ENCODE peak calls at places on chromosomes 11 and 22, in four cellular contexts. N is heart right ventricle, Q is H9, D is lung. B is an unnamed sample.

GRCh38 chr22:44891791-44892190 is 118.0 kb downstream of the PHF21B start:
- DNase-seq in N (no peak), Q (no peak), D (no peak), B (no peak)

GRCh38 chr11:130707217-130707616 is 209.1 kb downstream of the SNX19 start:
- DNase-seq in N (no peak), Q (no peak), D (no peak), B (no peak)

GRCh38 chr22:30575011-30575671 is 676 bp upstream of the GAL3ST1 start:
- DNase-seq in N (peak), Q (peak), D (peak), B (peak)

GRCh38 chr22:28873183-28873964 is 10.0 kb upstream of the ZNRF3 start:
- DNase-seq in N (no peak), Q (no peak), D (no peak), B (no peak)

GRCh38 chr11:86617502-86617901 is 54.9 kb downstream of the ME3 start:
- DNase-seq in N (no peak), Q (no peak), D (no peak), B (no peak)

GRCh38 chr11:95451682-95452081 is 220.7 kb upstream of the SESN3 start:
- DNase-seq in N (no peak), Q (no peak), D (no peak), B (no peak)

GRCh38 chr22:31488988-31489617 is 539 bp downstream of the EIF4ENIF1 start:
- DNase-seq in N (peak), Q (peak), D (peak), B (peak)

GRCh38 chr22:30598986-30599385 is 7.3 kb upstream of the PES1 start:
- DNase-seq in N (no peak), Q (no peak), D (no peak), B (no peak)

GRCh38 chr11:77762426-77762825 is 58.1 kb downstream of the RSF1 start:
- DNase-seq in N (no peak), Q (no peak), D (no peak), B (no peak)

GRCh38 chr11:92311616-92312449 is 87.2 kb downstream of the FAT3 start:
- DNase-seq in N (no peak), Q (peak), D (no peak), B (no peak)

GRCh38 chr22:50507421-50507990 is at the start of gene LMF2:
- DNase-seq in N (peak), Q (no peak), D (peak), B (peak)

GRCh38 chr22:41445171-41446056 is 1.2 kb downstream of the TOB2 start:
- DNase-seq in N (peak), Q (peak), D (peak), B (no peak)

GRCh38 chr22:17098379-17098819 is 13.6 kb downstream of the IL17RA start:
- DNase-seq in N (no peak), Q (no peak), D (no peak), B (no peak)

GRCh38 chr11:46246514-46246913 is 30.9 kb upstream of the CREB3L1 start:
- DNase-seq in N (no peak), Q (no peak), D (no peak), B (no peak)

GRCh38 chr11:128469220-128469619 is 118.1 kb downstream of the ETS1 start:
- DNase-seq in N (no peak), Q (no peak), D (no peak), B (no peak)

GRCh38 chr11:124899376-124900145 is 1.9 kb upstream of the ROBO4 start:
- DNase-seq in N (no peak), Q (peak), D (no peak), B (no peak)
- H3K27ac ChIP-seq in N (peak), Q (no peak), D (peak), B (peak)

GRCh38 chr11:75516140-75516539 is 9.6 kb downstream of the GDPD5 start:
- DNase-seq in N (no peak), Q (no peak), D (no peak), B (no peak)
- H3K27ac ChIP-seq in N (no peak), Q (no peak), D (no peak), B (no peak)

DNA sequence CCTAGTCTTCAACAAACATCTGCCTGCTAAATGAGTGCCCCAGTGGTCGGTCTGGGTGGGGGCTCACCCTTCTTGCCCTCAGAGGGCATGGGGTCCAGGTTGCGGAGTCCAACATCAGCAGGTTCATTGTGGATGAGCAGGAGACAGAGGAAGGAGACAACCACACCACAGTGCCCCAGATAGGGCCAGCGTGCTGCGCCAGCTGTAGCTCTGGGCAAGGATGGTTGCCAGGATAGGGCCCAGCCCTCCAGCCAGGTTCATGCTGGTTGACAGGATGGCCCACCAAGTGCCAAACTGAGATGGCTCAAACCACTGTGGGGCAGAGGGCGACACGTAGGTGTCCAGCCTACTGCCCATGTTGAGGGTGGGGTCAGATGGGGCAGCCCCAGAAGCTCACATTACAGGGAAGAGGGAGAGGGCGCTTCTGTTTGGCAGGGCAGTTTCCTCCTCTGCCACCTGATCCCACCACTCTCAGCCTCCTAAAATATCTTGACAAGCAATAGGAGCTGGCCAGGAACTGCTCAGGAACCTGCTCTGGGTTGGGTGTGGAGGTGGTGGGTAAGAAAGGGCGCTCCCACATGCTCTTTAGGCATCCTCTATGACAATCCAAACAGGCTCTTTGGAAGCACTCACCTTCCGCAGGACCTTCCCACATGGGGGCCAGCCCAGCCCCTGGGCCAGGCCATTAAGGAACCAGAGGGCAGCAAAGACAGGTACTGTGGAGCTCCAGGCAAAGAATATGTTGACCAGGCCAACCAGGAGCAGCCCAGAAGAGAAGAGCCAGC is 2.9 kb downstream of the SLC37A4 start:
- DNase-seq in N (no peak), Q (no peak), D (no peak), B (no peak)
- H3K27ac ChIP-seq in N (no peak), Q (no peak), D (no peak), B (no peak)

GRCh38 chr11:1467270-1467669 is 19.3 kb downstream of the MOB2 start:
- DNase-seq in N (no peak), Q (no peak), D (no peak), B (no peak)
- H3K27ac ChIP-seq in N (no peak), Q (no peak), D (no peak), B (no peak)

GRCh38 chr11:9263840-9264380 is 1.2 kb downstream of the DENND5A start:
- DNase-seq in N (no peak), Q (no peak), D (no peak), B (no peak)
- H3K27ac ChIP-seq in N (peak), Q (no peak), D (peak), B (peak)

DNA sequence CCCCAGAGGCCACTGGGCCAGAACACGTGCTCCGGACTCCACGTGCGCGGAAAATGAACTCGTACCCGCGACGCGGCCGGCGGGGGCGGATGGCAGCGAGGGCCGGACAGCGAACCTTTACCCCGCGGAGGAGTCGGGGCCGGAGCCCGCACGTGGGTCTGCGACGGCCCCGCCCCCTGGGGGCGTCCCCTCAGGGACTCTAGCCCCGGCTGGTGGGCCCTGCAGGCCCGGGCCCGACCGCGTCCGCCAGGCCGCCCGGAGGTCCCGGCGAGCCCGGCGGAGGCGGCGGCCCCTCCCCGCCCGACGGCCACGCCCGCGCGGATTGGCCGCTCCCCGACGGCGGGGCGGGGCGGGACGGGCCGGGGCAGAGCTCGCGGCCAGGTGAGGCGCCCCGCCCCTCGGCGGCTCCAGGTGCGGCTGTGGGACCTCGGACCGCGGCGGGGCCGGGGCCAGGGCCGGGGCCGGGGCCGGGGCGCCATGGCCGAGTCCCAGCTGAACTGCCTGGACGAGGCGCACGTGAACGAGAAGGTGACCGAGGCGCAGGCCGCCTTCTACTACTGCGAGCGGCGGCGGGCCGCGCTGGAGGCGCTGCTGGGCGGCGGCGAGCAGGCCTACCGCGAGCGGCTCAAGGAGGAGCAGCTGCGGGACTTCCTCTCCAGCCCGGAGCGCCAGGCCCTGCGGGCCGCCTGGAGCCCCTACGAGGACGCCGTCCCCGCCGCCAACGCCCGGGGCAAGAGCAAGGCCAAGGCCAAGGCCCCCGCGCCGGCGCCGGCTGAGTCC is at the start of gene FAM83F:
- DNase-seq in N (no peak), Q (peak), D (no peak), B (no peak)
- H3K27ac ChIP-seq in N (no peak), Q (no peak), D (no peak), B (no peak)